ENCODE peak calls at places on chromosomes 11 and 22, in four cellular contexts. One of them, this sample, is unnamed.

GRCh38 chr11:93753241-93753640 is 11.8 kb downstream of the C11orf54 start:
- DNase-seq in HepG2: no peak
- DNase-seq in GM12878: no peak
- DNase-seq in K562: no peak
- DNase-seq in this sample: no peak

GRCh38 chr22:34111210-34111824 is 191.0 kb upstream of the LARGE1 start:
- DNase-seq in HepG2: peak
- DNase-seq in GM12878: no peak
- DNase-seq in K562: peak
- DNase-seq in this sample: no peak

GRCh38 chr11:72224587-72225410 is at the start of gene INPPL1:
- DNase-seq in HepG2: no peak
- DNase-seq in GM12878: no peak
- DNase-seq in K562: peak
- DNase-seq in this sample: peak

GRCh38 chr11:10568486-10568941 is at the start of gene LYVE1:
- DNase-seq in HepG2: peak
- DNase-seq in GM12878: no peak
- DNase-seq in K562: no peak
- DNase-seq in this sample: no peak

GRCh38 chr11:35190804-35191348 is 51.9 kb downstream of the CD44 start:
- DNase-seq in HepG2: peak
- DNase-seq in GM12878: no peak
- DNase-seq in K562: no peak
- DNase-seq in this sample: no peak

GRCh38 chr22:49290711-49291110 is 537.0 kb downstream of the BRD1 start:
- DNase-seq in HepG2: no peak
- DNase-seq in GM12878: no peak
- DNase-seq in K562: no peak
- DNase-seq in this sample: no peak

GRCh38 chr22:23278883-23279675 is 98.8 kb downstream of the BCR start:
- DNase-seq in HepG2: no peak
- DNase-seq in GM12878: no peak
- DNase-seq in K562: peak
- DNase-seq in this sample: no peak

GRCh38 chr22:44523981-44524759 is 26.1 kb upstream of the RTL6 start:
- DNase-seq in HepG2: no peak
- DNase-seq in GM12878: no peak
- DNase-seq in K562: no peak
- DNase-seq in this sample: peak

GRCh38 chr11:116861539-116861938 is 24.1 kb upstream of the APOA1 start:
- DNase-seq in HepG2: no peak
- DNase-seq in GM12878: no peak
- DNase-seq in K562: no peak
- DNase-seq in this sample: no peak

GRCh38 chr11:114207096-114207495 is 89.1 kb upstream of the NNMT start:
- DNase-seq in HepG2: no peak
- DNase-seq in GM12878: no peak
- DNase-seq in K562: no peak
- DNase-seq in this sample: no peak

GRCh38 chr22:50045211-50046018 is 12.7 kb downstream of the TTLL8 start:
- DNase-seq in HepG2: no peak
- DNase-seq in GM12878: no peak
- DNase-seq in K562: no peak
- DNase-seq in this sample: peak

GRCh38 chr11:30310623-30311022 is 12.3 kb upstream of the ARL14EP start:
- DNase-seq in HepG2: no peak
- DNase-seq in GM12878: peak
- DNase-seq in K562: no peak
- DNase-seq in this sample: no peak

DNA sequence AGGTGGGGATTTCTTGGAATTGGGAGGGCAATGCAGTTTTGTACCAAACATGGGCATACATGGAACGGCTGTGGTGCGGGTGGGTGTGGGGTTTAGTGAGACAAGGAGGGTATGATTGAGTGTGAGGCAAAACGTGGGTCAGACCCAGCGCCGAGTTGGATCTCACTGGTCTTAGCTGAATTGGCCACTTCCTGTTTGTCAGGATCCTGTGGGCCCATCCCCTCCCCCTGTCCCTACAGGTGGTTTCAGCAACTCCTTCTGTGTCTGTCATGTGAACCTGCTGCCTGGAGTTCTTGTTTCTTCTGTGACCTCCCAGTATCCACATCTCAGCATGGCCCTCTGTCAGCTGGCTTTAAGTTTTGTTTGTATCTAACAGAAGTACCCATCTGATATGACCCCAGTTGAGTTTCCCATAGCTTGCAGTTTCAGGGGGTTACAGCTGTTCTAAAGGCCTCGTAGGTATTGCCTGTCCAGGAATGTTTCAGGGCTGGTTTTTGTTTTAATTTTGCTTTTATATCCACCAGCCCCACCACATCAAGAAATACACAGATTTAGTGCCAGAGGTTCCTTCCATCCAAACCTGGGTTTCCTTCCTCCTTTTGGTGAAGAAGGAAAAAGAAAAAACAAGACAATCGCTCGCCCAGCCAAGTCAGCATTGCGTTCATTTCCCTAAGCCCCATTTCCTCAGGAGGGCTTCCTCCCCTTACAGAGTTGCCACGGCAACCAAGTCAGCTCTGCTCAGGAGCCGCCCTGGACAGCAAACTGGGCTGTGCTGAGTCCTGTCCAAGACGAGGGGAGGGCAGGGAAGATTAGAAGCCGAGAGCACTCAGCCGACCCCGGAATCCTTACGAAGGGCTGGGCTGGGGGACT is 6.1 kb downstream of the APOL1 start:
- DNase-seq in HepG2: no peak
- DNase-seq in GM12878: no peak
- DNase-seq in K562: peak
- DNase-seq in this sample: no peak
- TF ChIP-seq HDAC6 in HepG2: no peak
- TF ChIP-seq HDAC6 in GM12878: no peak
- TF ChIP-seq HDAC6 in K562: no peak
- TF ChIP-seq HDAC6 in this sample: no peak

GRCh38 chr11:15967166-15967565 is 389.2 kb downstream of the SOX6 start:
- DNase-seq in HepG2: no peak
- DNase-seq in GM12878: no peak
- DNase-seq in K562: peak
- DNase-seq in this sample: no peak
- TF ChIP-seq HDAC6 in HepG2: no peak
- TF ChIP-seq HDAC6 in GM12878: no peak
- TF ChIP-seq HDAC6 in K562: no peak
- TF ChIP-seq HDAC6 in this sample: no peak

GRCh38 chr11:6320411-6321207 is at the start of gene CAVIN3:
- DNase-seq in HepG2: no peak
- DNase-seq in GM12878: peak
- DNase-seq in K562: no peak
- DNase-seq in this sample: peak

GRCh38 chr11:6319001-6319878 is 1.1 kb downstream of the CAVIN3 start:
- DNase-seq in HepG2: no peak
- DNase-seq in GM12878: no peak
- DNase-seq in K562: no peak
- DNase-seq in this sample: peak

GRCh38 chr11:6321356-6321755 is 1.1 kb upstream of the CAVIN3 start:
- DNase-seq in HepG2: no peak
- DNase-seq in GM12878: no peak
- DNase-seq in K562: no peak
- DNase-seq in this sample: no peak

GRCh38 chr11:6321961-6322362 is 1.7 kb upstream of the CAVIN3 start:
- DNase-seq in HepG2: no peak
- DNase-seq in GM12878: no peak
- DNase-seq in K562: no peak
- DNase-seq in this sample: no peak

DNA sequence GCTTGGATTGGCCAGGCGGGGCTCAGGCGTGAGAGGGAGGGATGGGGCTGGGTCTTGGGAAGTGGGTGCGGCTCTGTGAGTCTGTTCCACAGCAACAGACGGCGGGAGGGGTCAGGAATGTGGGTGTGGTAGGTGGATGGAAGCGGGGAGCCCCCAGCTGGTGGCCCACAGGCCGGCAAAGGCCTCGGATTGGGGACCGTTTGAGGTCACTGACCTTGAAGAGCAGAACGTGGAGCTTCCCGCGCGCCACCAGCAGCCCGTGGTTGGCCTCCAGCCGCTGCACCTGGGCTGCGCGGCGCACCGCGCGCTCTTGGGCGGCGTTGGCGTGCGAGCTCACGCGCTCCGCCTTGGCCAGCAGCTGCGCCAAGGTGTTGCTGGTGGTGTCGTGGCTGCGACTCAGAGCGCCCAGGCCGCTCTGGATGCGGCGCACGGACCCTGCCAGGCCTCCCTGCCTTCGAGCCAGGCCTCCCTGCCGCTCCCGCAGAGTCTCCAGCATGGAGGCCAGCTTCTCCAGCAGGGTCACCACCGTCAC is 356 bp downstream of the CAVIN3 start:
- DNase-seq in HepG2: no peak
- DNase-seq in GM12878: no peak
- DNase-seq in K562: peak
- DNase-seq in this sample: no peak
- TF ChIP-seq HDAC6 in HepG2: no peak
- TF ChIP-seq HDAC6 in GM12878: peak
- TF ChIP-seq HDAC6 in K562: no peak
- TF ChIP-seq HDAC6 in this sample: no peak

DNA sequence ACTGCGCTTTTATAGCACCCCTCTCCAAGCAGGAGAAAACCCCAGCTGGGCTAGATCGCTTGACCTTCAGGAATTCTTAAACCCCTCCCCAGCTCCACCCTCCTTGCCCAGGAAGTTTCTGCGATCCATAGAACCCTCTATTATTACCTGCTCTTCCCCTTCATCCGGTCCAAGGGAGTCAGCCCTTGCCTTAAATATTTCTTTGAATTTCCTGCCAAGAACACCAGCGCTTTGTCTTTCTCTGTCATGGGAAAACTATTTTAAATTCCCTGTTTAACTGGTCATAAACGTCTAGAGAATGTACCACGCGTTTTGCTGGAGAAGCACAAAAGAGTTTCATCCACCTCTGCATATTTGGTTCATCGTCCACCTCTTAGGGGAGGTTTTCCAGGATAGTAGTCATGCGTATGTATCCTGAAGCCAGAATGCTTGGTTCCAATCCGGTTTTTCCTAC is 522 bp upstream of the TRAF6 start:
- DNase-seq in HepG2: no peak
- DNase-seq in GM12878: no peak
- DNase-seq in K562: no peak
- DNase-seq in this sample: no peak
- TF ChIP-seq HDAC6 in HepG2: no peak
- TF ChIP-seq HDAC6 in GM12878: no peak
- TF ChIP-seq HDAC6 in K562: no peak
- TF ChIP-seq HDAC6 in this sample: no peak

DNA sequence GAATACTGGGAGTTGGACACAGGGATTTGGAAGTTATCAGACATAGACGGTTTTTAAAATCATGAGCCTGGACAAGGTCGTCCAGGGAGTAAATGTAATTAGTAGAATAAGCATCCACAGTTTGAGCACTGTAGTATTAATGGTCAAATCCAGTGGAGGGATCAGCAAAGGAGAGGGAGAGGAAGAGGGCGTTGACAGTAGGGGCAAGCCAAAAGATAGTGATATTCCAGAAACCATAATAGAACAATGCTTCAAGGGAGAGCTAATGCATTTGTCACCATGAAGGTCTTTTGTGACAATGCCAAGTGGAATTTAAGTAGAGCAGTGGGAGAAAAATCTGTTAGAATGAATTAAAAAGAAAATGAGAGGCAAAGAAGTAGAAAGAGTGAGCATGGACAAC is 68.9 kb upstream of the SLC5A12 start:
- DNase-seq in HepG2: no peak
- DNase-seq in GM12878: no peak
- DNase-seq in K562: no peak
- DNase-seq in this sample: no peak
- TF ChIP-seq HDAC6 in HepG2: no peak
- TF ChIP-seq HDAC6 in GM12878: no peak
- TF ChIP-seq HDAC6 in K562: no peak
- TF ChIP-seq HDAC6 in this sample: no peak